ENCODE peak calls at places on chromosomes 11 and 22, in ten cellular contexts. S is brain microvascular endothelial cell; Q is kidney epithelial cell; R is Caco-2; M is endothelial cell; C is CD8-positive, alpha-beta T cell; F is fibroblast of lung; V is Panc1; A is tibial artery; G is RWPE1. Z is an unnamed sample.

GRCh38 chr11:122981388-122982264 is at the start of gene BSX:
- DNase-seq in S (peak), Q (no peak), R (peak), M (peak), C (peak), F (peak), V (no peak), A (no peak), G (peak), Z (peak)

GRCh38 chr11:95239871-95240648 is 9.1 kb upstream of the SESN3 start:
- DNase-seq in S (no peak), Q (no peak), R (no peak), M (no peak), C (no peak), F (no peak), V (no peak), A (no peak), G (no peak), Z (no peak)

GRCh38 chr11:8805256-8805655 is 105.7 kb upstream of the AKIP1 start:
- DNase-seq in S (no peak), Q (no peak), R (no peak), M (no peak), C (no peak), F (no peak), V (no peak), A (no peak), G (no peak), Z (no peak)

GRCh38 chr22:36797334-36797733 is 19.5 kb downstream of the PVALB start:
- DNase-seq in S (no peak), Q (no peak), R (no peak), M (no peak), C (no peak), F (no peak), V (no peak), A (no peak), G (no peak), Z (no peak)

GRCh38 chr22:19806213-19807160 is 45.9 kb downstream of the TBX1 start:
- DNase-seq in S (no peak), Q (peak), R (peak), M (no peak), C (no peak), F (peak), V (peak), A (no peak), G (peak), Z (peak)

GRCh38 chr22:30752771-30753170 is 58.1 kb downstream of the OSBP2 start:
- DNase-seq in S (no peak), Q (no peak), R (no peak), M (no peak), C (no peak), F (no peak), V (no peak), A (no peak), G (no peak), Z (no peak)

GRCh38 chr11:71164186-71164585 is 88.2 kb downstream of the SHANK2 start:
- DNase-seq in S (no peak), Q (no peak), R (no peak), M (no peak), C (no peak), F (no peak), V (no peak), A (peak), G (no peak), Z (no peak)

GRCh38 chr22:30459206-30460052 is 12.4 kb downstream of the SEC14L3 start:
- DNase-seq in S (no peak), Q (no peak), R (peak), M (peak), C (no peak), F (peak), V (no peak), A (no peak), G (peak), Z (peak)

GRCh38 chr11:77266766-77267165 is 34.7 kb downstream of the GDPD4 start:
- DNase-seq in S (no peak), Q (no peak), R (no peak), M (no peak), C (no peak), F (peak), V (no peak), A (no peak), G (no peak), Z (no peak)

GRCh38 chr22:22138915-22139314 is 105.7 kb upstream of the VPREB1 start:
- DNase-seq in S (no peak), Q (no peak), R (no peak), M (no peak), C (no peak), F (no peak), V (no peak), A (no peak), G (no peak), Z (no peak)

GRCh38 chr11:115170133-115170815 is 333.9 kb downstream of the CADM1 start:
- DNase-seq in S (peak), Q (no peak), R (no peak), M (peak), C (peak), F (peak), V (no peak), A (no peak), G (peak), Z (peak)

GRCh38 chr11:35141538-35141937 is 2.6 kb downstream of the CD44 start:
- DNase-seq in S (no peak), Q (no peak), R (no peak), M (no peak), C (peak), F (no peak), V (no peak), A (peak), G (no peak), Z (peak)

GRCh38 chr22:37634505-37635002 is 4.9 kb upstream of the SH3BP1 start:
- DNase-seq in S (no peak), Q (no peak), R (no peak), M (no peak), C (no peak), F (no peak), V (no peak), A (no peak), G (no peak), Z (no peak)

GRCh38 chr11:64173616-64174355 is 7.9 kb upstream of the MACROD1 start:
- DNase-seq in S (peak), Q (no peak), R (no peak), M (no peak), C (no peak), F (no peak), V (no peak), A (no peak), G (no peak), Z (no peak)

GRCh38 chr22:20465759-20466077 is 28.1 kb upstream of the SCARF2 start:
- DNase-seq in S (no peak), Q (no peak), R (no peak), M (no peak), C (no peak), F (no peak), V (no peak), A (no peak), G (no peak), Z (no peak)

GRCh38 chr11:16216831-16217230 is 139.5 kb downstream of the SOX6 start:
- DNase-seq in S (no peak), Q (no peak), R (no peak), M (no peak), C (no peak), F (no peak), V (no peak), A (no peak), G (no peak), Z (no peak)

GRCh38 chr22:49295851-49296560 is 531.7 kb downstream of the BRD1 start:
- DNase-seq in S (no peak), Q (no peak), R (no peak), M (no peak), C (no peak), F (no peak), V (no peak), A (peak), G (no peak), Z (no peak)

GRCh38 chr11:120389693-120390584 is 53.7 kb downstream of the ARHGEF12 start:
- DNase-seq in S (no peak), Q (no peak), R (no peak), M (no peak), C (no peak), F (no peak), V (no peak), A (no peak), G (peak), Z (no peak)

GRCh38 chr11:64585150-64585549 is 5.9 kb upstream of the SLC22A12 start:
- DNase-seq in S (no peak), Q (no peak), R (no peak), M (no peak), C (no peak), F (no peak), V (no peak), A (no peak), G (no peak), Z (no peak)

GRCh38 chr11:62614275-62614674 is 1.2 kb downstream of the ROM1 start:
- DNase-seq in S (no peak), Q (no peak), R (no peak), M (no peak), C (peak), F (no peak), V (no peak), A (no peak), G (no peak), Z (peak)

GRCh38 chr11:130124096-130124495 is 35.5 kb upstream of the ST14 start:
- DNase-seq in S (peak), Q (peak), R (peak), M (no peak), C (no peak), F (peak), V (peak), A (peak), G (peak), Z (peak)

GRCh38 chr22:43827926-43828710 is 16.0 kb upstream of the EFCAB6 start:
- DNase-seq in S (no peak), Q (no peak), R (no peak), M (no peak), C (no peak), F (no peak), V (no peak), A (no peak), G (no peak), Z (no peak)
- TF ChIP-seq CTCF in S (peak), Q (no peak), R (no peak), M (no peak), C (no peak), F (no peak), V (no peak), A (no peak), G (no peak), Z (no peak)

DNA sequence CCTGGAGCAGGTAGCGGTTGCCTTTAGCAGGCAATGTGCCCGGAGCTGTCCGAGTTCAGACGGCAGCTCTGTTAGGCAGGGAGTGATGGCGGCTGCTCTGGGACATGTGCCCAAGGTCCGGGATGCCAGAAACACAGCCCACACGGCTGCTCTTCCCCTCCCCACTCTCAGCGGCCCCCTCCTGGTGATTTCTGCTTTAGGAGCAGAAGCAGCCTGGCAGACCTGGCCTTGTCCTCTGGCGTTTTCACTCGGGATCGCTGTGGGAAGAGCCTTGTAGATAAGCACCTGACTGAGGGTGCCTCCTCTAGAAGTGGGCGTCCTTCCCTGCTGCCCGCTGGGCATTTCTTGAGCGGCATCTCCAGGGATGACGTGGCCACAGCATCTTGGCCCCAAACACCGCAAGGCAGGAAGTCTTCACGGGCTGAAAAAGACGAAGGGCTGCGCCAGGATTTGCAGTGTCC is 392.2 kb downstream of the TBC1D22A start:
- DNase-seq in S (no peak), Q (no peak), R (no peak), M (no peak), C (no peak), F (peak), V (no peak), A (no peak), G (peak), Z (no peak)
- TF ChIP-seq CTCF in S (peak), Q (no peak), R (no peak), M (no peak), C (no peak), F (peak), V (no peak), A (no peak), G (no peak), Z (no peak)

GRCh38 chr11:10683429-10683828 is 10.1 kb downstream of the IRAG1 start:
- DNase-seq in S (no peak), Q (no peak), R (no peak), M (no peak), C (no peak), F (no peak), V (no peak), A (no peak), G (no peak), Z (no peak)

GRCh38 chr11:10692716-10693115 is 839 bp downstream of the IRAG1 start:
- DNase-seq in S (no peak), Q (no peak), R (no peak), M (no peak), C (no peak), F (no peak), V (no peak), A (no peak), G (no peak), Z (no peak)

GRCh38 chr11:10693509-10694071 is at the start of gene IRAG1:
- DNase-seq in S (peak), Q (no peak), R (no peak), M (no peak), C (no peak), F (peak), V (no peak), A (peak), G (no peak), Z (no peak)

GRCh38 chr11:10688401-10688800 is 5.2 kb downstream of the IRAG1 start:
- DNase-seq in S (no peak), Q (peak), R (no peak), M (no peak), C (no peak), F (no peak), V (no peak), A (no peak), G (peak), Z (peak)
- TF ChIP-seq CTCF in S (peak), Q (peak), R (no peak), M (peak), C (no peak), F (peak), V (no peak), A (peak), G (no peak), Z (no peak)

GRCh38 chr11:111982532-111983186 is 42.5 kb upstream of the DLAT start:
- DNase-seq in S (no peak), Q (no peak), R (no peak), M (no peak), C (no peak), F (no peak), V (no peak), A (no peak), G (no peak), Z (no peak)
- TF ChIP-seq CTCF in S (no peak), Q (no peak), R (no peak), M (no peak), C (no peak), F (no peak), V (no peak), A (no peak), G (no peak), Z (no peak)

GRCh38 chr11:65934014-65934413 is 11.3 kb upstream of the TSGA10IP start:
- DNase-seq in S (no peak), Q (no peak), R (no peak), M (no peak), C (no peak), F (peak), V (no peak), A (no peak), G (no peak), Z (no peak)

GRCh38 chr11:65931773-65932557 is 12.7 kb downstream of the DRAP1 start:
- DNase-seq in S (no peak), Q (no peak), R (no peak), M (no peak), C (peak), F (no peak), V (no peak), A (no peak), G (no peak), Z (no peak)

GRCh38 chr11:65927904-65928397 is 8.7 kb downstream of the DRAP1 start:
- DNase-seq in S (no peak), Q (no peak), R (no peak), M (no peak), C (peak), F (peak), V (no peak), A (no peak), G (no peak), Z (no peak)

GRCh38 chr11:65928667-65929066 is 9.4 kb downstream of the DRAP1 start:
- DNase-seq in S (no peak), Q (no peak), R (no peak), M (no peak), C (no peak), F (no peak), V (no peak), A (no peak), G (no peak), Z (no peak)

GRCh38 chr11:65932558-65932919 is 12.7 kb upstream of the TSGA10IP start:
- DNase-seq in S (peak), Q (no peak), R (no peak), M (no peak), C (no peak), F (peak), V (no peak), A (no peak), G (no peak), Z (peak)
- TF ChIP-seq CTCF in S (no peak), Q (no peak), R (no peak), M (peak), C (no peak), F (no peak), V (no peak), A (no peak), G (no peak), Z (no peak)

Z was measured in Calu3.